ENCODE peak calls at places on chromosomes 2 and 18, in six cellular contexts. G is dorsolateral prefrontal cortex, A is body of pancreas, P is colonic mucosa, Z is fibroblast of lung, K is breast epithelium. R is an unnamed sample.

GRCh38 chr2:240432430-240432819 is 3.0 kb upstream of the GPC1 start:
- DNase-seq in G (peak), A (no peak), P (no peak), Z (no peak), K (no peak), R (no peak)

GRCh38 chr2:66255136-66255535 is 179.8 kb upstream of the MEIS1 start:
- DNase-seq in G (no peak), A (no peak), P (no peak), Z (no peak), K (no peak), R (no peak)

GRCh38 chr2:171830039-171830438 is 64.0 kb downstream of the SLC25A12 start:
- DNase-seq in G (no peak), A (no peak), P (no peak), Z (no peak), K (no peak), R (no peak)

GRCh38 chr2:150280255-150280654 is 207.2 kb downstream of the RND3 start:
- DNase-seq in G (no peak), A (no peak), P (no peak), Z (peak), K (no peak), R (no peak)

GRCh38 chr2:49035477-49035876 is 118.8 kb downstream of the FSHR start:
- DNase-seq in G (no peak), A (no peak), P (no peak), Z (no peak), K (no peak), R (no peak)

GRCh38 chr2:152376968-152377367 is 42.0 kb downstream of the FMNL2 start:
- DNase-seq in G (no peak), A (no peak), P (no peak), Z (no peak), K (no peak), R (no peak)

GRCh38 chr2:238525990-238526389 is 99.3 kb downstream of the ASB1 start:
- DNase-seq in G (no peak), A (no peak), P (no peak), Z (no peak), K (no peak), R (no peak)

GRCh38 chr2:215436705-215437570 is 1.1 kb upstream of the FN1 start:
- DNase-seq in G (no peak), A (peak), P (no peak), Z (peak), K (no peak), R (no peak)

GRCh38 chr18:50286391-50287027 is 983 bp downstream of the CXXC1 start:
- DNase-seq in G (no peak), A (no peak), P (peak), Z (no peak), K (no peak), R (no peak)

GRCh38 chr2:223108376-223109100 is 56.5 kb downstream of the KCNE4 start:
- DNase-seq in G (no peak), A (no peak), P (no peak), Z (no peak), K (no peak), R (no peak)
- H3K27ac ChIP-seq in G (no peak), A (no peak), P (no peak), Z (no peak), K (no peak), R (no peak)

GRCh38 chr18:7847988-7848387 is 280.9 kb downstream of the PTPRM start:
- DNase-seq in G (no peak), A (no peak), P (no peak), Z (peak), K (no peak), R (no peak)
- H3K27ac ChIP-seq in G (no peak), A (no peak), P (no peak), Z (no peak), K (no peak), R (no peak)

GRCh38 chr2:218890369-218890768 is 9.7 kb downstream of the WNT10A start:
- DNase-seq in G (no peak), A (no peak), P (no peak), Z (no peak), K (no peak), R (no peak)

GRCh38 chr2:218893349-218894167 is 12.9 kb downstream of the WNT10A start:
- DNase-seq in G (no peak), A (no peak), P (no peak), Z (no peak), K (no peak), R (no peak)

GRCh38 chr2:218892693-218893348 is 12.2 kb downstream of the WNT10A start:
- DNase-seq in G (peak), A (peak), P (peak), Z (peak), K (no peak), R (peak)

GRCh38 chr2:218889937-218890336 is 9.3 kb downstream of the WNT10A start:
- DNase-seq in G (no peak), A (no peak), P (no peak), Z (no peak), K (no peak), R (no peak)

GRCh38 chr2:218891275-218892135 is 10.9 kb downstream of the WNT10A start:
- DNase-seq in G (no peak), A (no peak), P (no peak), Z (no peak), K (no peak), R (no peak)
- H3K27ac ChIP-seq in G (no peak), A (no peak), P (no peak), Z (no peak), K (no peak), R (peak)

DNA sequence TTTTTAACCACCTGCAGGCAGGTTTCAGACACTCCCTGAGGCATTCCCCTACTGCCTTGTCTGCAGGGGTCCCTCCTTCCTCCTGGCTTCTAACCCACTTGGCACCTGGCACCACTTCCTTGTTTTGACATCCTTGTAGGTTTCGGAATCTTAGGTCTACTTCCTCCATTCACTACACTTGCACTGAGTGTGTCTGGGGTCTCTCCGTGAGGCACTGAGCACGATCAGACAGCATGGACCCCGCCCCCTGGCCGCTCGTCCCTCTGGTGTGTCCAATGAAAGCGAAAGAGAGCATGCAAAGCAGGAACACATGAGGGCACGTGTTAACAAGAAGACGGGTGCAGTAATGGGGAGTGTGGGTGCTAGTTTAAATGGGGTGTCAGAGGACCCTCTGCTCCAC is 63.8 kb downstream of the HAUS1 start:
- DNase-seq in G (no peak), A (no peak), P (peak), Z (no peak), K (no peak), R (no peak)
- H3K27ac ChIP-seq in G (no peak), A (no peak), P (no peak), Z (no peak), K (no peak), R (no peak)

GRCh38 chr18:7940976-7941375 is 373.9 kb downstream of the PTPRM start:
- DNase-seq in G (no peak), A (no peak), P (no peak), Z (no peak), K (no peak), R (no peak)
- H3K27ac ChIP-seq in G (no peak), A (peak), P (peak), Z (no peak), K (no peak), R (no peak)

DNA sequence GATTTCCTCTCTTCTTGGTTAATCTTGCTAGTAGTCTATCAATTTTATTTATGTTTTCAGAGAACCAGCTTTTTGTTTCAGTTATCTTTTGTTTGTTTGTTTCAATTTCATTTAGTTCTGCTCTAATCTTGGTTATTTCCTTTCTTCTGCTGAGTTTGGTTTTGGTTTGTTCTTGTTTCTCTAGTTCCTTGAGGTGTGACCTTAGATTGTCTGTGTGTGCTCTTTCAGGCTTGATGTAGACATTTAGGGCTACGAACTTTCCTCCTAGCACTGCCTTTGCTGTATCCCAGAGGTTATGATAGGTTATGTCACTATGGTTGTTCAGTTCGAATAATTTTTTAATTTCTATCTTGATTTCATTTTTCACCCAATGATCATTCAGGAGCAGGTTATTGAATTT is 141.6 kb downstream of the ZNF236 start:
- DNase-seq in G (no peak), A (no peak), P (no peak), Z (no peak), K (no peak), R (no peak)
- H3K27ac ChIP-seq in G (no peak), A (no peak), P (no peak), Z (no peak), K (no peak), R (no peak)

DNA sequence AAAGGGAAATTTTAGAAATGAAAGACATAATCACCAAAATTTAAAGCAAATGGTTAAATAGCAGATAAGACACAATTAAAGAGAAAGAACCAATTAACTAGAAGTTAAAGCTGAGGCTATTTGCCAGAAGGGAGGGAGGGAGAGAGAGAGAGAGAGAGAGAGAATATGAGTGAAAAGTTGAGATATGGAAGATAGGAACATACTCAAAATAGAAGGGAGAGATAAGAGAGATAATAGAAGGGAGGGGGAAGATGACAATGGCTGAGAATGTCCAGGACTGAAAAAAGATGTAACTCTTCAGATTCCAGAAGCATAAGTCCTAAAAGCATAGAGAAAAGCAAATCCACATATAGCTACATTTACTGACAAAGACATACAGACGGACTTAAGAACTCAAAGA is 17.1 kb upstream of the AAK1 start:
- DNase-seq in G (no peak), A (no peak), P (no peak), Z (no peak), K (no peak), R (no peak)
- H3K27ac ChIP-seq in G (no peak), A (no peak), P (no peak), Z (no peak), K (no peak), R (no peak)

GRCh38 chr2:46207591-46207990 is 89.6 kb upstream of the EPAS1 start:
- DNase-seq in G (no peak), A (no peak), P (no peak), Z (no peak), K (no peak), R (no peak)
- H3K27ac ChIP-seq in G (no peak), A (no peak), P (no peak), Z (no peak), K (no peak), R (no peak)

DNA sequence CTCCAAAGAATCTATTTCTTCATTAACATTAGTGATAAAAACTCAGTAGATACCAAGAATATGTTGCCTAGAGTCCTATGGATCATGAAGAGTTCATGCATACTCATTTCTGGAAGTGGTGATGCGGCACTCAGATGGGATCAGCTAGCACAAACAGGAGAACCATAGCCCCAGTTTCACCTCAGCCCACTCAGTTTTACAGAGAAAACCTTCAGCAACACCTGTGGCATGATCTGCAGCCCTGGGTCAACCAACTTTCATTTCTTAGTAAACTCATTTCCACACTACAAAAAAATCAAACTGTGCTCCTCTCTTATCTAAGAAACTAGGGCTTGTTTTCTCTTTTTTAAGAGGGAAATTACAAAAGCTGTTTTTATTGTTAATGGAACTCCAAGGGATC is 569.4 kb downstream of the CCDC85A start:
- DNase-seq in G (no peak), A (no peak), P (no peak), Z (no peak), K (no peak), R (no peak)
- H3K27ac ChIP-seq in G (no peak), A (no peak), P (no peak), Z (no peak), K (no peak), R (no peak)

GRCh38 chr2:232315923-232316299 is 62.6 kb upstream of the ALPP start:
- DNase-seq in G (no peak), A (no peak), P (no peak), Z (no peak), K (no peak), R (no peak)

GRCh38 chr2:232318175-232318855 is 60.2 kb upstream of the ALPP start:
- DNase-seq in G (no peak), A (no peak), P (no peak), Z (no peak), K (no peak), R (no peak)

GRCh38 chr2:232315049-232315922 is 63.3 kb upstream of the ALPP start:
- DNase-seq in G (peak), A (peak), P (no peak), Z (peak), K (peak), R (peak)

GRCh38 chr2:232319117-232320037 is 59.2 kb upstream of the ALPP start:
- DNase-seq in G (no peak), A (no peak), P (no peak), Z (no peak), K (no peak), R (no peak)

GRCh38 chr2:232316382-232317190 is 62.0 kb upstream of the ALPP start:
- DNase-seq in G (no peak), A (no peak), P (no peak), Z (no peak), K (no peak), R (no peak)
- H3K27ac ChIP-seq in G (no peak), A (peak), P (no peak), Z (no peak), K (peak), R (peak)